ENCODE peak calls at places on chromosomes 12 and 14, in eight cellular contexts. One of them, this sample, is unnamed.
A peak's percentile ranks its signal among the peaks of the same experiment; 100 is the strongest.

GRCh38 chr14:50791201-50791600 is 39.8 kb downstream of the NIN start:
- DNase-seq in choroid plexus epithelial cell: no peak
- DNase-seq in nephron progenitor cell: no peak
- DNase-seq in epithelial cell of esophagus: no peak
- DNase-seq in foreskin fibroblast: no peak
- DNase-seq in tibial artery: no peak
- DNase-seq in bronchial epithelial cell: no peak
- DNase-seq in suprapubic skin: no peak
- DNase-seq in this sample: no peak

GRCh38 chr14:60981626-60982455 is 796 bp downstream of the SLC38A6 start:
- DNase-seq in choroid plexus epithelial cell: peak; percentile 83
- DNase-seq in nephron progenitor cell: no peak
- DNase-seq in epithelial cell of esophagus: peak; percentile 73
- DNase-seq in foreskin fibroblast: peak; percentile 89
- DNase-seq in tibial artery: no peak
- DNase-seq in bronchial epithelial cell: peak; percentile 78
- DNase-seq in suprapubic skin: no peak
- DNase-seq in this sample: no peak

GRCh38 chr14:60002819-60003492 is 83.0 kb downstream of the LRRC9 start:
- DNase-seq in choroid plexus epithelial cell: no peak
- DNase-seq in nephron progenitor cell: no peak
- DNase-seq in epithelial cell of esophagus: no peak
- DNase-seq in foreskin fibroblast: no peak
- DNase-seq in tibial artery: no peak
- DNase-seq in bronchial epithelial cell: no peak
- DNase-seq in suprapubic skin: no peak
- DNase-seq in this sample: no peak

GRCh38 chr12:88448337-88448944 is 131.8 kb downstream of the KITLG start:
- DNase-seq in choroid plexus epithelial cell: no peak
- DNase-seq in nephron progenitor cell: no peak
- DNase-seq in epithelial cell of esophagus: no peak
- DNase-seq in foreskin fibroblast: no peak
- DNase-seq in tibial artery: no peak
- DNase-seq in bronchial epithelial cell: peak; percentile 30
- DNase-seq in suprapubic skin: no peak
- DNase-seq in this sample: no peak

GRCh38 chr12:119649202-119649808 is 18.6 kb upstream of the PRKAB1 start:
- DNase-seq in choroid plexus epithelial cell: peak; percentile 11
- DNase-seq in nephron progenitor cell: no peak
- DNase-seq in epithelial cell of esophagus: peak; percentile 15
- DNase-seq in foreskin fibroblast: no peak
- DNase-seq in tibial artery: no peak
- DNase-seq in bronchial epithelial cell: no peak
- DNase-seq in suprapubic skin: no peak
- DNase-seq in this sample: no peak

GRCh38 chr14:68880581-68881105 is 87.8 kb upstream of the ZFP36L1 start:
- DNase-seq in choroid plexus epithelial cell: no peak
- DNase-seq in nephron progenitor cell: no peak
- DNase-seq in epithelial cell of esophagus: no peak
- DNase-seq in foreskin fibroblast: no peak
- DNase-seq in tibial artery: peak; percentile 34
- DNase-seq in bronchial epithelial cell: no peak
- DNase-seq in suprapubic skin: peak; percentile 58
- DNase-seq in this sample: no peak

GRCh38 chr14:59208224-59208814 is 19.9 kb downstream of the DAAM1 start:
- DNase-seq in choroid plexus epithelial cell: peak; percentile 65
- DNase-seq in nephron progenitor cell: no peak
- DNase-seq in epithelial cell of esophagus: peak; percentile 29
- DNase-seq in foreskin fibroblast: peak; percentile 9
- DNase-seq in tibial artery: no peak
- DNase-seq in bronchial epithelial cell: peak; percentile 26
- DNase-seq in suprapubic skin: no peak
- DNase-seq in this sample: no peak

GRCh38 chr12:88036368-88036965 is 7.3 kb upstream of the C12orf50 start:
- DNase-seq in choroid plexus epithelial cell: peak; percentile 58
- DNase-seq in nephron progenitor cell: no peak
- DNase-seq in epithelial cell of esophagus: peak; percentile 86
- DNase-seq in foreskin fibroblast: peak; percentile 51
- DNase-seq in tibial artery: no peak
- DNase-seq in bronchial epithelial cell: peak; percentile 83
- DNase-seq in suprapubic skin: no peak
- DNase-seq in this sample: no peak

GRCh38 chr14:101590062-101590461 is 28.8 kb downstream of the DIO3 start:
- DNase-seq in choroid plexus epithelial cell: no peak
- DNase-seq in nephron progenitor cell: no peak
- DNase-seq in epithelial cell of esophagus: no peak
- DNase-seq in foreskin fibroblast: no peak
- DNase-seq in tibial artery: no peak
- DNase-seq in bronchial epithelial cell: no peak
- DNase-seq in suprapubic skin: no peak
- DNase-seq in this sample: no peak

GRCh38 chr14:50792058-50792477 is 38.9 kb downstream of the NIN start:
- DNase-seq in choroid plexus epithelial cell: no peak
- DNase-seq in nephron progenitor cell: no peak
- DNase-seq in epithelial cell of esophagus: no peak
- DNase-seq in foreskin fibroblast: no peak
- DNase-seq in tibial artery: no peak
- DNase-seq in bronchial epithelial cell: no peak
- DNase-seq in suprapubic skin: no peak
- DNase-seq in this sample: no peak

GRCh38 chr12:44372259-44372658 is 503.9 kb downstream of the NELL2 start:
- DNase-seq in choroid plexus epithelial cell: no peak
- DNase-seq in nephron progenitor cell: no peak
- DNase-seq in epithelial cell of esophagus: peak; percentile 93
- DNase-seq in foreskin fibroblast: peak; percentile 64
- DNase-seq in tibial artery: no peak
- DNase-seq in bronchial epithelial cell: peak; percentile 97
- DNase-seq in suprapubic skin: no peak
- DNase-seq in this sample: no peak

GRCh38 chr14:101229666-101230065 is 326.1 kb upstream of the RTL1 start:
- DNase-seq in choroid plexus epithelial cell: no peak
- DNase-seq in nephron progenitor cell: no peak
- DNase-seq in epithelial cell of esophagus: no peak
- DNase-seq in foreskin fibroblast: no peak
- DNase-seq in tibial artery: no peak
- DNase-seq in bronchial epithelial cell: no peak
- DNase-seq in suprapubic skin: no peak
- DNase-seq in this sample: no peak

GRCh38 chr14:35158951-35159653 is 36.8 kb downstream of the PRORP start:
- DNase-seq in choroid plexus epithelial cell: peak; percentile 52
- DNase-seq in nephron progenitor cell: no peak
- DNase-seq in epithelial cell of esophagus: no peak
- DNase-seq in foreskin fibroblast: no peak
- DNase-seq in tibial artery: no peak
- DNase-seq in bronchial epithelial cell: no peak
- DNase-seq in suprapubic skin: no peak
- DNase-seq in this sample: no peak

GRCh38 chr12:24948452-24948815 is 467 bp downstream of the BCAT1 start:
- DNase-seq in choroid plexus epithelial cell: peak; percentile 41
- DNase-seq in nephron progenitor cell: peak; percentile 14
- DNase-seq in epithelial cell of esophagus: peak; percentile 28
- DNase-seq in foreskin fibroblast: peak; percentile 18
- DNase-seq in tibial artery: no peak
- DNase-seq in bronchial epithelial cell: peak; percentile 23
- DNase-seq in suprapubic skin: no peak
- DNase-seq in this sample: peak; percentile 17

GRCh38 chr12:21797539-21797938 is 23.0 kb upstream of the KCNJ8 start:
- DNase-seq in choroid plexus epithelial cell: no peak
- DNase-seq in nephron progenitor cell: no peak
- DNase-seq in epithelial cell of esophagus: no peak
- DNase-seq in foreskin fibroblast: no peak
- DNase-seq in tibial artery: no peak
- DNase-seq in bronchial epithelial cell: no peak
- DNase-seq in suprapubic skin: no peak
- DNase-seq in this sample: no peak

GRCh38 chr12:68331500-68331868 is 678 bp downstream of the MDM1 start:
- DNase-seq in choroid plexus epithelial cell: no peak
- DNase-seq in nephron progenitor cell: no peak
- DNase-seq in epithelial cell of esophagus: peak; percentile 23
- DNase-seq in foreskin fibroblast: no peak
- DNase-seq in tibial artery: no peak
- DNase-seq in bronchial epithelial cell: no peak
- DNase-seq in suprapubic skin: no peak
- DNase-seq in this sample: no peak

GRCh38 chr14:31894351-31894750 is 182.8 kb upstream of the ARHGAP5 start:
- DNase-seq in choroid plexus epithelial cell: no peak
- DNase-seq in nephron progenitor cell: no peak
- DNase-seq in epithelial cell of esophagus: peak; percentile 75
- DNase-seq in foreskin fibroblast: no peak
- DNase-seq in tibial artery: no peak
- DNase-seq in bronchial epithelial cell: peak; percentile 62
- DNase-seq in suprapubic skin: no peak
- DNase-seq in this sample: no peak

GRCh38 chr12:43338848-43339526 is 213.0 kb downstream of the ADAMTS20 start:
- DNase-seq in choroid plexus epithelial cell: peak; percentile 92
- DNase-seq in nephron progenitor cell: peak; percentile 10
- DNase-seq in epithelial cell of esophagus: peak; percentile 38
- DNase-seq in foreskin fibroblast: peak; percentile 76
- DNase-seq in tibial artery: no peak
- DNase-seq in bronchial epithelial cell: peak; percentile 50
- DNase-seq in suprapubic skin: no peak
- DNase-seq in this sample: no peak

GRCh38 chr12:19970116-19970515 is 398.2 kb upstream of the PDE3A start:
- DNase-seq in choroid plexus epithelial cell: peak; percentile 74
- DNase-seq in nephron progenitor cell: no peak
- DNase-seq in epithelial cell of esophagus: no peak
- DNase-seq in foreskin fibroblast: peak; percentile 63
- DNase-seq in tibial artery: no peak
- DNase-seq in bronchial epithelial cell: no peak
- DNase-seq in suprapubic skin: no peak
- DNase-seq in this sample: no peak

DNA sequence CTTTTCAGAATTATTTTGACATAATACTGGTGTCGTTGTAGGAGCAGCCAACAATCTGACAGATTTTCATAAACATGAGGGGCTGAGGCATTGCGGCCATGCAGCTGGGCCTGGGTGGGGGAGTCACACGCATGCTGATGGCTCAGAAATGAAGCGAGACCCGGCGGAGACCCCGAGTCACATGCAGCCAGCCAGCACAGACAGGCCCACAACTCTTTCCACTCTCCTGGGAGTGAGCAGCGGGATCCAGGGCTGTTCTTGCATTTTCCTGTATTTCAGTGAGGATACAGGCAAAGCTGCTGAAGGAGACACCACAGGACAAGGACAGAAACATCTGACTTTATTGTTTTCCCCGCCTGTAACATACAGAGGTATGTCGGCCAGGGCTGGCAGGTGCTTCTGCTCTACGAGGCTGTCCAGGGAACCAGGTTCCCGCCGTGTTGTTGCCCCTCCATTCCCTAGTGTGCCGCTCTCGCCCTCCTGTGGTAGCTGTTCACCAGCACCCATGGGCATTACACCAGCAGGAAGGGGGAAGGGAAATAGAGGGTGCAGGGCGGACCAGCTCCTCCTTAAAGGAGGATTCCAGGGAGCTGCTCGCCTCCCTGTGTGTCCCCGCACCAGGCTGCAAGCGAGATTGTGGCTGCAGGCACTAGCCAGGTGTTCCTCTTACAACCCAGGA is 30.5 kb downstream of the FZD10 start:
- DNase-seq in choroid plexus epithelial cell: no peak
- DNase-seq in nephron progenitor cell: no peak
- DNase-seq in epithelial cell of esophagus: peak; percentile 16
- DNase-seq in foreskin fibroblast: no peak
- DNase-seq in tibial artery: no peak
- DNase-seq in bronchial epithelial cell: peak; percentile 18
- DNase-seq in suprapubic skin: no peak
- DNase-seq in this sample: no peak
- TF ChIP-seq CTCF in choroid plexus epithelial cell: no peak
- TF ChIP-seq CTCF in nephron progenitor cell: no peak
- TF ChIP-seq CTCF in epithelial cell of esophagus: peak; percentile 34
- TF ChIP-seq CTCF in foreskin fibroblast: no peak
- TF ChIP-seq CTCF in tibial artery: no peak
- TF ChIP-seq CTCF in bronchial epithelial cell: peak; percentile 50
- TF ChIP-seq CTCF in suprapubic skin: no peak
- TF ChIP-seq CTCF in this sample: no peak

GRCh38 chr12:2804390-2805145 is 7.9 kb upstream of the ITFG2 start:
- DNase-seq in choroid plexus epithelial cell: peak; percentile 96
- DNase-seq in nephron progenitor cell: no peak
- DNase-seq in epithelial cell of esophagus: no peak
- DNase-seq in foreskin fibroblast: peak; percentile 75
- DNase-seq in tibial artery: peak; percentile 85
- DNase-seq in bronchial epithelial cell: no peak
- DNase-seq in suprapubic skin: no peak
- DNase-seq in this sample: no peak
- TF ChIP-seq CTCF in choroid plexus epithelial cell: no peak
- TF ChIP-seq CTCF in nephron progenitor cell: no peak
- TF ChIP-seq CTCF in epithelial cell of esophagus: no peak
- TF ChIP-seq CTCF in foreskin fibroblast: no peak
- TF ChIP-seq CTCF in tibial artery: no peak
- TF ChIP-seq CTCF in bronchial epithelial cell: no peak
- TF ChIP-seq CTCF in suprapubic skin: no peak
- TF ChIP-seq CTCF in this sample: no peak

DNA sequence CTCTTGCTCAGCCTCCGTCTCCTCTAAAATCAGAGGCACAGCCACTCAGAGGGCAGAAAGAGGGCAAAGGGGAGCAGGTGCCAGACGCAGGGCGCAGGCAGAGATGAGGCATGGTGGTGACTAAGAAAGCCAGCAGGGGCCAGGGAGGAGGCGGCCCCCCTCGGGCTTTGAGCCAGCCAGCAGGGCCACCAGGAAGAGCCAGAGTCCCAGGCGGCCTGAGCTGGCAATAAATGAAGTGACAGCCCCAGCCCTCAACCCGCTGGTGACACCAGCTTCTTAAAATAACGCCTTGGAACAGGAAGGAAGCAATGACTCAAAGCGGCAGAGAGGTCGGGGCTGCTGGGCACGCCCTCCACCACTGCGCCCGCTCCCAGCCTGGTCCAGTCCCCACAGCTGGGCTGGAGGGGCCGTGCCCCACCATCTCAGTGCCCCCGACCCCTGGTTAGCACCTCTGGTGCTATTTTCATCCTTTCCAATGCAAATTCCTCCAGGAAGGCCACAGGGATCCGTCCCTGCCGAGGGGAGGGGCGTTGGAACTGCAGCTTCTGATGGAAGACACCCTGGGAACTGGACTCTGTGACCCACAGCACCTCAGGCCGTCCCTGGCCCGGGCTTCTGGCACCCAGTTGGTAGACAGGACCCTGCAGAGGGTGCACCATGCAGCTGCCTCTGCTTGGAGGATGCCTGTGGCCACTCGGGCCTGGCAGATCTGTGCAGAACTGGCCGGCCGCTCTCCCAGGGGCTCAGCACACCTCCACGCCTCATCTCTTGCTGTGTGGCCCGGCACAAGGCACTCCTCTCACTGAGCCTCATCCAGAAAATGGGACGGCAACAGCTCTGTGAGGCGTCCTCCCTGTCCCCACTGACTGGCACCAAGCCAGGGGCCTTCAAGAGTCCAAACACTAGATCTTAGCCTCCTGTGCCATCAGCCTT is 113.7 kb downstream of the NCOR2 start:
- DNase-seq in choroid plexus epithelial cell: peak; percentile 30
- DNase-seq in nephron progenitor cell: peak; percentile 39
- DNase-seq in epithelial cell of esophagus: peak; percentile 45
- DNase-seq in foreskin fibroblast: peak; percentile 85
- DNase-seq in tibial artery: peak; percentile 97
- DNase-seq in bronchial epithelial cell: peak; percentile 21
- DNase-seq in suprapubic skin: no peak
- DNase-seq in this sample: no peak
- TF ChIP-seq CTCF in choroid plexus epithelial cell: no peak
- TF ChIP-seq CTCF in nephron progenitor cell: no peak
- TF ChIP-seq CTCF in epithelial cell of esophagus: no peak
- TF ChIP-seq CTCF in foreskin fibroblast: no peak
- TF ChIP-seq CTCF in tibial artery: no peak
- TF ChIP-seq CTCF in bronchial epithelial cell: no peak
- TF ChIP-seq CTCF in suprapubic skin: no peak
- TF ChIP-seq CTCF in this sample: no peak

GRCh38 chr14:56552615-56553014 is 27.0 kb upstream of the TMEM260 start:
- DNase-seq in choroid plexus epithelial cell: no peak
- DNase-seq in nephron progenitor cell: no peak
- DNase-seq in epithelial cell of esophagus: no peak
- DNase-seq in foreskin fibroblast: no peak
- DNase-seq in tibial artery: no peak
- DNase-seq in bronchial epithelial cell: no peak
- DNase-seq in suprapubic skin: no peak
- DNase-seq in this sample: no peak
- TF ChIP-seq CTCF in choroid plexus epithelial cell: peak; percentile 36
- TF ChIP-seq CTCF in nephron progenitor cell: no peak
- TF ChIP-seq CTCF in epithelial cell of esophagus: no peak
- TF ChIP-seq CTCF in foreskin fibroblast: no peak
- TF ChIP-seq CTCF in tibial artery: no peak
- TF ChIP-seq CTCF in bronchial epithelial cell: no peak
- TF ChIP-seq CTCF in suprapubic skin: no peak
- TF ChIP-seq CTCF in this sample: no peak